ENCODE peak calls at places on chromosome 11, in four cellular contexts. D, A, Y and K are unnamed samples.

GRCh38 chr11:112837162-112837826 is 123.9 kb upstream of the NCAM1 start:
- DNase-seq in A (no peak), D (no peak), Y (peak; percentile 11), K (peak; percentile 33)

GRCh38 chr11:61480936-61481335 is 27.6 kb upstream of the LRRC10B start:
- DNase-seq in Y (peak; percentile 20), D (no peak), A (no peak), K (no peak)

GRCh38 chr11:126346586-126346940 is 8.9 kb upstream of the ST3GAL4 start:
- DNase-seq in D (no peak), A (no peak), Y (no peak), K (no peak)

GRCh38 chr11:70577258-70577603 is 178.9 kb downstream of the CTTN start:
- DNase-seq in D (no peak), A (no peak), Y (no peak), K (no peak)

GRCh38 chr11:67267188-67268035 is 1.1 kb downstream of the GRK2 start:
- DNase-seq in A (no peak), D (no peak), Y (peak; percentile 31), K (peak; percentile 49)

GRCh38 chr11:130573767-130574166 is 125.3 kb downstream of the ADAMTS15 start:
- DNase-seq in D (no peak), Y (no peak), A (no peak), K (no peak)

GRCh38 chr11:61377461-61378160 is 14.8 kb upstream of the TMEM216 start:
- DNase-seq in A (peak; percentile 87), D (peak; percentile 77), Y (peak; percentile 54), K (no peak)

GRCh38 chr11:128516467-128516778 is 70.9 kb downstream of the ETS1 start:
- DNase-seq in A (no peak), D (no peak), Y (no peak), K (no peak)

GRCh38 chr11:45323598-45324249 is 37.6 kb upstream of the SYT13 start:
- DNase-seq in D (no peak), Y (no peak), A (no peak), K (no peak)

GRCh38 chr11:112523477-112523876 is 262.8 kb upstream of the PLET1 start:
- DNase-seq in Y (peak; percentile 8), D (peak; percentile 5), A (no peak), K (peak; percentile 50)

GRCh38 chr11:85941380-85941973 is 86.3 kb downstream of the CCDC83 start:
- DNase-seq in Y (peak; percentile 83), A (peak; percentile 58), D (peak; percentile 74), K (peak; percentile 64)

GRCh38 chr11:71301046-71301857 is 48.9 kb upstream of the SHANK2 start:
- DNase-seq in Y (no peak), A (no peak), D (no peak), K (no peak)

GRCh38 chr11:47007579-47007978 is 71.0 kb downstream of the CSTPP1 start:
- DNase-seq in Y (no peak), A (no peak), D (no peak), K (no peak)

GRCh38 chr11:80967649-80968048 is 1526.8 kb upstream of the TENM4 start:
- DNase-seq in A (no peak), D (no peak), Y (no peak), K (no peak)

GRCh38 chr11:114284021-114284420 is 12.2 kb upstream of the NNMT start:
- DNase-seq in Y (no peak), A (no peak), D (no peak), K (peak; percentile 57)

GRCh38 chr11:18012314-18012905 is 437 bp downstream of the SERGEF start:
- DNase-seq in D (peak; percentile 17), Y (peak; percentile 43), A (peak; percentile 24), K (peak; percentile 38)

GRCh38 chr11:85896871-85897270 is 41.7 kb downstream of the CCDC83 start:
- DNase-seq in Y (peak; percentile 13), D (peak; percentile 17), A (no peak), K (peak; percentile 54)

GRCh38 chr11:68044145-68044813 is 5.5 kb downstream of the TCIRG1 start:
- DNase-seq in A (no peak), D (no peak), Y (no peak), K (no peak)

GRCh38 chr11:1177771-1178090 is 20.0 kb downstream of the MUC5AC start:
- DNase-seq in Y (no peak), D (no peak), A (no peak), K (no peak)

GRCh38 chr11:10087186-10087585 is 206.8 kb downstream of the SBF2 start:
- DNase-seq in D (no peak), Y (no peak), A (no peak), K (no peak)

GRCh38 chr11:9748361-9748970 is 84.6 kb downstream of the SWAP70 start:
- DNase-seq in Y (peak; percentile 88), D (peak; percentile 78), A (peak; percentile 76), K (peak; percentile 75)

GRCh38 chr11:65934014-65934413 is 11.3 kb upstream of the TSGA10IP start:
- DNase-seq in Y (peak; percentile 52), A (no peak), D (no peak), K (no peak)

GRCh38 chr11:126336646-126337045 is 18.8 kb upstream of the ST3GAL4 start:
- DNase-seq in Y (no peak), A (peak; percentile 14), D (no peak), K (no peak)

GRCh38 chr11:47236482-47236881 is 12.1 kb downstream of the ACP2 start:
- DNase-seq in D (peak; percentile 76), A (peak; percentile 49), Y (peak; percentile 80), K (peak; percentile 59)

GRCh38 chr11:90476442-90477007 is 253.7 kb upstream of the CHORDC1 start:
- DNase-seq in D (peak; percentile 26), A (peak; percentile 54), Y (peak; percentile 1), K (peak; percentile 71)

GRCh38 chr11:129275825-129276224 is 83.7 kb upstream of the ARHGAP32 start:
- DNase-seq in D (no peak), A (no peak), Y (no peak), K (no peak)

GRCh38 chr11:34926831-34927132 is 10.4 kb downstream of the PDHX start:
- DNase-seq in A (peak; percentile 53), Y (no peak), D (peak; percentile 65), K (no peak)

GRCh38 chr11:116558504-116559252 is 214.1 kb downstream of the BUD13 start:
- DNase-seq in Y (peak; percentile 10), A (peak; percentile 66), D (peak; percentile 32), K (no peak)

GRCh38 chr11:62540804-62541671 is 5.6 kb downstream of the AHNAK start:
- DNase-seq in D (peak; percentile 33), Y (peak; percentile 61), A (no peak), K (no peak)

GRCh38 chr11:820655-821512 is 2.2 kb downstream of the PNPLA2 start:
- DNase-seq in D (peak; percentile 68), A (no peak), Y (peak; percentile 89), K (peak; percentile 91)

GRCh38 chr11:27385245-27385644 is 22.2 kb upstream of the CCDC34 start:
- DNase-seq in A (peak; percentile 91), D (peak; percentile 85), Y (peak; percentile 84), K (peak; percentile 46)

GRCh38 chr11:8683115-8683807 is 669 bp downstream of the RPL27A start:
- DNase-seq in Y (no peak), D (no peak), A (no peak), K (no peak)

GRCh38 chr11:45104790-45105084 is 41.7 kb upstream of the PRDM11 start:
- DNase-seq in D (no peak), A (no peak), Y (no peak), K (no peak)

GRCh38 chr11:78768345-78768744 is 193.7 kb upstream of the NARS2 start:
- DNase-seq in A (no peak), D (no peak), Y (no peak), K (no peak)

GRCh38 chr11:65524010-65524746 is 705 bp upstream of the SCYL1 start:
- DNase-seq in A (no peak), Y (peak; percentile 51), D (no peak), K (no peak)

GRCh38 chr11:11250470-11250869 is 102.6 kb downstream of the CSNK2A3 start:
- DNase-seq in A (no peak), D (no peak), Y (peak; percentile 41), K (no peak)

GRCh38 chr11:73333173-73333572 is 25.1 kb downstream of the ARHGEF17 start:
- DNase-seq in A (no peak), D (no peak), Y (no peak), K (no peak)
- TF ChIP-seq CTCF in A (no peak), D (no peak), Y (no peak), K (no peak)

DNA sequence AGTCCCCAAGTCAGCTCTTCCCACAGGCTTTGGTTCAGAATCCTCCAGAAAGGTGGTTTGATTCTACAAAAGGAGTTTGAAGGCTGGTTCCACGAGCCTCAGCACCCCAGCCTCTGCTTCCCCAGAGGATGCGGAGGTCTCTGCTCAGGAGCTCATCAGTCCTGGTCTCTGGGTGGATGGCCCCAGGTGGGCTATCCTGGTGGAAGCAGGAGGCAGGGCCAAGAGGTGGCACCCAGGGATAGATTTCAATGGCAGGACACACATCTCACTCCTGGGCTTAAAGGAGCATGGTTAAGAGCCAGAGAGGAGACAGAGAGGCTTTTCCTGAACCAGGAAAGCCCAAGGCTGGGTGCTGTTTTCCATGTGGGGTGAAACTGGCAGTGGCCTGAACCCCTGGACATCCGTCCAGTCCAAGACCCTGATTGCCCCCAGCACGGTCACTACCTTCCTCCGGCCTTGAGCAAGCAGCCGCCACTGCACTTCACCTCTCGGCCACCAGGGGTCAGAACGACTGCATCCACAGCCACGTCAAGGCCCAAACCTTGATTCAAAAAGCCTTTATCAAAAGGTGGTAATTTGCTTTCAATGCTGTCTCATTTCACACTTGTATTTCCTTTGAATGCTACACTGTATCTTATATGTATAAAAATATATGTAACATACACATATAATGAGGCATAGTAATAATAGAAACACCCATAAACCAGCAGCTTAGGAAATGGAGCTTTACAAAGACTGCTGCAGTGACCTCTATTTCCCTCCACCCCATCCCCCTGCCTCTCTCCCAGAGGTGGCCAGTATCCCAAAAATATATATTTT is 19.3 kb upstream of the FXYD2 start:
- DNase-seq in D (peak; percentile 70), A (peak; percentile 49), Y (peak; percentile 87), K (peak; percentile 63)
- TF ChIP-seq CTCF in D (peak; percentile 98), A (peak; percentile 99), Y (peak; percentile 100), K (peak; percentile 97)

GRCh38 chr11:123137496-123138270 is 57.4 kb downstream of the CLMP start:
- DNase-seq in D (peak; percentile 87), A (peak; percentile 81), Y (peak; percentile 95), K (no peak)
- TF ChIP-seq CTCF in D (peak; percentile 24), A (peak; percentile 25), Y (no peak), K (no peak)

GRCh38 chr11:16813141-16813540 is 74.7 kb downstream of the C11orf58 start:
- DNase-seq in D (no peak), A (no peak), Y (no peak), K (no peak)

GRCh38 chr11:16814410-16815046 is 76.1 kb downstream of the C11orf58 start:
- DNase-seq in A (no peak), D (no peak), Y (no peak), K (no peak)

GRCh38 chr11:16817321-16817720 is 78.9 kb downstream of the C11orf58 start:
- DNase-seq in A (no peak), Y (no peak), D (no peak), K (no peak)

GRCh38 chr11:16816358-16817270 is 78.2 kb downstream of the C11orf58 start:
- DNase-seq in A (no peak), Y (no peak), D (no peak), K (no peak)

GRCh38 chr11:16815047-16815767 is 76.8 kb downstream of the C11orf58 start:
- DNase-seq in A (peak; percentile 21), D (peak; percentile 64), Y (peak; percentile 72), K (no peak)
- TF ChIP-seq CTCF in A (no peak), D (no peak), Y (no peak), K (no peak)

DNA sequence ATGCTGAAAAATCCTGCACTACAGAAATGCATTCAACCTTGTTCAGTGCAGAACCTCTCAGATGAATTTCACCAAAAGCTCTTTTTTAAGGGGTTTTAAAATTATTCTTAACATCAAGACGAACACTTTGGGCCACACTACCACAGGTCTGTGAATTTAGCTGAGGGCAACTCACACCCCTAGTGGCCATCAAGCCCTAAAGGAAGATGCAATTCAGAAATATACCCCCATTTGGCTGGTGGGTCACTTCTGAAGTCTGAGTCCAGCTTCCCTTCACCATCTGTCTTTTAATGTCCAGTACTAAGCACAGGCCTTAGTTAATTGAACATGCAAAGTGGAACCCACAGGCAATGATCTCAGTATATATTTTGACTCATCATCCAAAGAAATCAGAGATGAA is 50.5 kb downstream of the FAM76B start:
- DNase-seq in A (no peak), D (no peak), Y (peak; percentile 5), K (no peak)
- TF ChIP-seq CTCF in A (no peak), D (peak; percentile 26), Y (no peak), K (no peak)